ENCODE peak calls at places on chromosomes 3 and 15, in seven cellular contexts. H is fibroblast of pulmonary artery, R is IMR-90, O is GM23248, K is uterus, W is cardiac fibroblast, Q is fibroblast of villous mesenchyme. C is an unnamed sample.

GRCh38 chr15:88482263-88482662 is 14.8 kb downstream of the MRPS11 start:
- DNase-seq in O (no peak), R (no peak), Q (no peak), H (no peak), W (no peak), K (no peak), C (no peak)

GRCh38 chr3:14434105-14434504 is 31.7 kb downstream of the SLC6A6 start:
- DNase-seq in Q (no peak), W (peak; percentile 61), H (peak; percentile 53), R (peak; percentile 65), K (no peak), O (peak; percentile 92), C (no peak)

GRCh38 chr3:14989943-14990753 is 42.8 kb downstream of the NR2C2 start:
- DNase-seq in K (no peak), Q (peak; percentile 69), O (peak; percentile 18), R (no peak), W (peak; percentile 51), H (peak; percentile 27), C (no peak)

GRCh38 chr3:184663756-184664155 is 48.1 kb downstream of the MAGEF1 start:
- DNase-seq in H (no peak), K (no peak), Q (no peak), R (no peak), W (no peak), O (peak; percentile 54), C (no peak)

GRCh38 chr3:16369247-16369646 is 104.2 kb downstream of the OXNAD1 start:
- DNase-seq in K (no peak), H (no peak), O (peak; percentile 51), R (no peak), W (no peak), Q (no peak), C (no peak)

GRCh38 chr3:196463478-196463756 is 31.2 kb upstream of the UBXN7 start:
- DNase-seq in K (no peak), R (no peak), W (no peak), O (no peak), H (no peak), Q (no peak), C (no peak)

GRCh38 chr3:111610612-111611054 is 15.5 kb upstream of the ZBED2 start:
- DNase-seq in K (no peak), Q (no peak), O (no peak), R (no peak), H (no peak), W (no peak), C (no peak)

GRCh38 chr3:24417730-24418129 is 76.9 kb downstream of the THRB start:
- DNase-seq in O (no peak), R (no peak), K (no peak), H (no peak), W (no peak), Q (no peak), C (no peak)

GRCh38 chr3:71652786-71653419 is 69.4 kb upstream of the FOXP1 start:
- DNase-seq in Q (peak; percentile 56), H (peak; percentile 75), O (peak; percentile 74), R (peak; percentile 72), W (peak; percentile 73), K (no peak), C (peak; percentile 19)

GRCh38 chr3:53833650-53834049 is 12.6 kb downstream of the CHDH start:
- DNase-seq in W (no peak), R (no peak), O (no peak), Q (no peak), K (no peak), H (no peak), C (no peak)

GRCh38 chr15:72280751-72281150 is 8.4 kb upstream of the PARP6 start:
- DNase-seq in W (no peak), R (no peak), K (no peak), O (no peak), H (no peak), Q (no peak), C (no peak)

GRCh38 chr3:50442940-50443579 is 60.4 kb downstream of the CACNA2D2 start:
- DNase-seq in Q (no peak), H (no peak), W (no peak), R (no peak), O (peak; percentile 10), K (no peak), C (no peak)

GRCh38 chr3:101195951-101196713 is 124.2 kb downstream of the IMPG2 start:
- DNase-seq in H (peak; percentile 78), Q (peak; percentile 76), R (peak; percentile 72), W (peak; percentile 78), K (no peak), O (peak; percentile 80), C (no peak)

GRCh38 chr3:134423153-134423552 is 48.9 kb upstream of the AMOTL2 start:
- DNase-seq in Q (peak; percentile 40), R (peak; percentile 74), H (peak; percentile 23), O (peak; percentile 39), W (peak; percentile 15), K (no peak), C (no peak)

GRCh38 chr15:94674251-94674650 is 442.9 kb downstream of the MCTP2 start:
- DNase-seq in K (peak; percentile 37), Q (peak; percentile 5), W (peak; percentile 10), H (no peak), O (peak; percentile 34), R (no peak), C (no peak)

GRCh38 chr3:149658444-149659172 is 783 bp upstream of the WWTR1 start:
- DNase-seq in K (peak; percentile 78), R (peak; percentile 86), Q (peak; percentile 86), W (peak; percentile 85), O (peak; percentile 95), H (peak; percentile 90), C (peak; percentile 56)

GRCh38 chr15:85726446-85726845 is 68.3 kb downstream of the KLHL25 start:
- DNase-seq in Q (peak; percentile 88), O (peak; percentile 70), W (no peak), H (no peak), K (no peak), R (no peak), C (no peak)

GRCh38 chr3:126679831-126680677 is 24.0 kb upstream of the CHCHD6 start:
- DNase-seq in O (peak; percentile 53), R (no peak), W (no peak), K (no peak), Q (no peak), H (no peak), C (no peak)

GRCh38 chr3:156602424-156602823 is 47.5 kb upstream of the SSR3 start:
- DNase-seq in Q (peak; percentile 37), K (no peak), W (no peak), O (no peak), R (no peak), H (no peak), C (no peak)

GRCh38 chr15:67085818-67086649 is 20.6 kb downstream of the SMAD3 start:
- DNase-seq in H (peak; percentile 82), O (peak; percentile 92), Q (peak; percentile 95), K (no peak), R (peak; percentile 88), W (peak; percentile 96), C (peak; percentile 82)

GRCh38 chr15:74893627-74894026 is 3.8 kb downstream of the MPI start:
- DNase-seq in K (no peak), Q (no peak), O (no peak), W (no peak), R (no peak), H (no peak), C (no peak)

GRCh38 chr3:42250761-42251160 is 15.2 kb downstream of the CCK start:
- DNase-seq in Q (no peak), R (no peak), K (no peak), W (no peak), O (no peak), H (no peak), C (no peak)
- H3K4me3 ChIP-seq in Q (no peak overlapping the region), R (no peak overlapping the region), K (no peak overlapping the region), W (no peak overlapping the region), O (no peak overlapping the region), H (no peak overlapping the region), C (no peak overlapping the region)

GRCh38 chr3:142445816-142446254 is 2.0 kb downstream of the XRN1 start:
- DNase-seq in W (peak; percentile 21), R (peak; percentile 53), H (peak; percentile 22), Q (peak; percentile 71), K (no peak), O (peak; percentile 60), C (peak; percentile 14)
- H3K4me3 ChIP-seq in W (peak overlapping the region; percentile 11), R (no peak overlapping the region), H (peak overlapping the region; percentile 97), Q (peak overlapping the region; percentile 99), K (no peak overlapping the region), O (peak overlapping the region; percentile 89), C (peak overlapping the region; percentile 100)

GRCh38 chr3:179653106-179653776 is 401 bp downstream of the USP13 start:
- DNase-seq in H (peak; percentile 85), O (peak; percentile 92), W (peak; percentile 87), K (peak; percentile 67), Q (peak; percentile 86), R (peak; percentile 82), C (no peak)

GRCh38 chr3:179653777-179654117 is 907 bp downstream of the USP13 start:
- DNase-seq in W (no peak), O (no peak), K (no peak), H (peak; percentile 39), Q (no peak), R (no peak), C (no peak)

GRCh38 chr3:179658584-179658983 is 5.7 kb downstream of the USP13 start:
- DNase-seq in R (no peak), K (no peak), O (no peak), Q (no peak), W (no peak), H (no peak), C (no peak)

GRCh38 chr3:179652467-179653105 is at the start of gene USP13:
- DNase-seq in H (peak; percentile 86), W (peak; percentile 83), O (peak; percentile 87), Q (peak; percentile 81), R (peak; percentile 83), K (peak; percentile 60), C (peak; percentile 59)

DNA sequence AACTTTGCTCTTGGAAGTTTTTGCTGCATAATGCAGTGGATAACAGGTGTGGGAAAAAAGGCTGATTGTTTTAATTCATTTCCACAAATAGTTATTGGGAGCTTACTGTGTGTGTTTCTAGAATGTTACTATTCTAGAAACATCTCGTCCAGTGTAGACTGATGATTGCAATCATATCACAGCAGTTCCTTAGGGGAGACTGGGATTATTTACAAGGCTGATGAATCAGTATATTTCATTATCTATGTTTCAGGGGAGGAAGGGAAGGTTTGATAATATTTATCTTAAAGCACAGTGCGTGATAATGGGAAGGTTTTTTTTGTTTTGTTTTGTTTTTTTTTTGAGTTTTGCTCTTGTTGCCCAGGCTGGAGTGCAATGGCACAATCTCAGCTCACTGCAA is 2.4 kb downstream of the USP13 start:
- DNase-seq in O (no peak), H (no peak), K (no peak), W (no peak), Q (no peak), R (no peak), C (no peak)
- H3K4me3 ChIP-seq in O (no peak overlapping the region), H (no peak overlapping the region), K (no peak overlapping the region), W (no peak overlapping the region), Q (peak overlapping the region; percentile 89), R (no peak overlapping the region), C (no peak overlapping the region)

GRCh38 chr15:55589297-55589696 is 1.2 kb upstream of the PYGO1 start:
- DNase-seq in O (no peak), K (no peak), Q (peak; percentile 62), W (no peak), R (no peak), H (no peak), C (no peak)

GRCh38 chr15:55586808-55587207 is 1.3 kb downstream of the PYGO1 start:
- DNase-seq in O (peak; percentile 16), Q (peak; percentile 3), R (peak; percentile 1), K (no peak), H (no peak), W (no peak), C (no peak)

GRCh38 chr15:55587321-55588069 is 650 bp downstream of the PYGO1 start:
- DNase-seq in R (peak; percentile 47), Q (peak; percentile 46), O (peak; percentile 77), K (peak; percentile 38), W (peak; percentile 51), H (peak; percentile 47), C (peak; percentile 5)

GRCh38 chr15:55588070-55588817 is at the start of gene PYGO1:
- DNase-seq in R (peak; percentile 62), H (peak; percentile 66), Q (peak; percentile 72), O (peak; percentile 80), W (peak; percentile 78), K (peak; percentile 63), C (peak; percentile 25)

GRCh38 chr15:55588818-55589122 is 625 bp upstream of the PYGO1 start:
- DNase-seq in W (no peak), H (no peak), O (no peak), Q (no peak), K (no peak), R (no peak), C (no peak)
- H3K4me3 ChIP-seq in W (peak overlapping the region; percentile 59), H (peak overlapping the region; percentile 62), O (peak overlapping the region; percentile 84), Q (peak overlapping the region; percentile 60), K (peak overlapping the region; percentile 45), R (peak overlapping the region; percentile 75), C (peak overlapping the region; percentile 54)

C was measured in skeletal muscle cell.